ENCODE peak calls at places on chromosomes 6 and 20, in eight cellular contexts. A, E, R, I, W, Y, P and O are unnamed samples.

GRCh38 chr20:35616465-35617396 is 1.1 kb downstream of the SPAG4 start:
- DNase-seq in A (peak; percentile 84), E (peak; percentile 81), R (peak; percentile 75), I (peak; percentile 91), W (peak; percentile 68), Y (peak; percentile 96), P (peak; percentile 99), O (peak; percentile 10)

GRCh38 chr6:102525336-102525735 is 1131.8 kb downstream of the GRIK2 start:
- DNase-seq in A (no peak), E (no peak), R (no peak), I (no peak), W (no peak), Y (no peak), P (no peak), O (no peak)

GRCh38 chr6:137724018-137724403 is 143.0 kb upstream of the TNFAIP3 start:
- DNase-seq in A (peak; percentile 57), E (no peak), R (no peak), I (peak; percentile 45), W (no peak), Y (no peak), P (no peak), O (no peak)

GRCh38 chr6:38774933-38775707 is 60.0 kb downstream of the DNAH8 start:
- DNase-seq in A (no peak), E (peak; percentile 52), R (no peak), I (no peak), W (no peak), Y (no peak), P (no peak), O (no peak)

GRCh38 chr6:33956206-33956605 is 152.4 kb upstream of the MLN start:
- DNase-seq in A (no peak), E (no peak), R (no peak), I (no peak), W (no peak), Y (no peak), P (no peak), O (no peak)

GRCh38 chr20:44085616-44086434 is 101.2 kb downstream of the JPH2 start:
- DNase-seq in A (no peak), E (no peak), R (no peak), I (no peak), W (no peak), Y (no peak), P (no peak), O (no peak)

GRCh38 chr6:150336299-150336698 is 32.5 kb upstream of the IYD start:
- DNase-seq in A (no peak), E (peak; percentile 44), R (no peak), I (peak; percentile 22), W (peak; percentile 80), Y (peak; percentile 18), P (peak; percentile 23), O (no peak)

GRCh38 chr20:32806356-32806755 is 13.4 kb upstream of the MAPRE1 start:
- DNase-seq in A (no peak), E (no peak), R (no peak), I (no peak), W (peak; percentile 85), Y (no peak), P (no peak), O (no peak)

GRCh38 chr6:80382796-80383195 is 276.3 kb downstream of the BCKDHB start:
- DNase-seq in A (no peak), E (no peak), R (no peak), I (peak; percentile 56), W (no peak), Y (no peak), P (no peak), O (no peak)